ENCODE peak calls at places on chromosomes 7 and 10, in seven cellular contexts. D, G, V, K, B, Y and R are unnamed samples.

GRCh38 chr10:21084700-21085099 is 187.6 kb upstream of the NEBL start:
- DNase-seq in D (no peak), G (peak), V (no peak), K (no peak), B (no peak), Y (no peak), R (no peak)

GRCh38 chr7:77427996-77428603 is 12.0 kb upstream of the GSAP start:
- DNase-seq in D (no peak), G (peak), V (no peak), K (no peak), B (peak), Y (no peak), R (no peak)

GRCh38 chr10:77195101-77195500 is 442.5 kb downstream of the KCNMA1 start:
- DNase-seq in D (no peak), G (no peak), V (no peak), K (no peak), B (peak), Y (no peak), R (no peak)

GRCh38 chr7:34016876-34017275 is 111.5 kb downstream of the BMPER start:
- DNase-seq in D (no peak), G (no peak), V (no peak), K (no peak), B (no peak), Y (no peak), R (no peak)

GRCh38 chr7:13144622-13145021 is 457.2 kb downstream of the ARL4A start:
- DNase-seq in D (no peak), G (no peak), V (no peak), K (no peak), B (peak), Y (no peak), R (no peak)

GRCh38 chr10:77837925-77838595 is 88.5 kb downstream of the DLG5 start:
- DNase-seq in D (no peak), G (peak), V (no peak), K (no peak), B (no peak), Y (no peak), R (no peak)

GRCh38 chr7:88233828-88234227 is 14.0 kb upstream of the SRI start:
- DNase-seq in D (no peak), G (no peak), V (no peak), K (no peak), B (no peak), Y (no peak), R (no peak)

GRCh38 chr7:38291117-38291647 is 17.7 kb upstream of the TARP start:
- DNase-seq in D (no peak), G (no peak), V (no peak), K (no peak), B (no peak), Y (no peak), R (no peak)

GRCh38 chr7:90877201-90877600 is 281.1 kb downstream of the CDK14 start:
- DNase-seq in D (no peak), G (no peak), V (no peak), K (no peak), B (no peak), Y (no peak), R (no peak)

GRCh38 chr10:79025113-79025832 is 43.5 kb upstream of the ZMIZ1 start:
- DNase-seq in D (peak), G (no peak), V (no peak), K (no peak), B (no peak), Y (no peak), R (no peak)

GRCh38 chr10:12707461-12708185 is 293.9 kb downstream of the CCDC3 start:
- DNase-seq in D (no peak), G (peak), V (no peak), K (peak), B (peak), Y (peak), R (no peak)

GRCh38 chr10:124878457-124878739 is 63.5 kb upstream of the ZRANB1 start:
- DNase-seq in D (no peak), G (no peak), V (no peak), K (no peak), B (no peak), Y (no peak), R (no peak)

GRCh38 chr10:3197354-3198003 is 24.9 kb upstream of the PITRM1 start:
- DNase-seq in D (no peak), G (peak), V (no peak), K (peak), B (peak), Y (peak), R (peak)
- H3K27ac ChIP-seq in D (no peak), G (no peak), V (no peak), K (no peak), B (peak), Y (no peak), R (no peak)

GRCh38 chr10:132422931-132423813 is 26.2 kb downstream of the PWWP2B start:
- DNase-seq in D (no peak), G (no peak), V (no peak), K (no peak), B (no peak), Y (no peak), R (no peak)
- H3K27ac ChIP-seq in D (peak), G (no peak), V (peak), K (peak), B (no peak), Y (no peak), R (peak)

GRCh38 chr10:126661841-126662520 is 8.5 kb downstream of the C10orf90 start:
- DNase-seq in D (no peak), G (no peak), V (no peak), K (no peak), B (peak), Y (no peak), R (no peak)
- H3K27ac ChIP-seq in D (no peak), G (no peak), V (no peak), K (no peak), B (peak), Y (no peak), R (peak)

GRCh38 chr7:138317044-138317596 is 142.9 kb upstream of the TRIM24 start:
- DNase-seq in D (no peak), G (no peak), V (no peak), K (no peak), B (no peak), Y (no peak), R (no peak)

GRCh38 chr7:138308116-138308515 is 151.9 kb upstream of the TRIM24 start:
- DNase-seq in D (no peak), G (no peak), V (no peak), K (no peak), B (no peak), Y (no peak), R (no peak)

GRCh38 chr7:138309186-138309585 is 150.9 kb upstream of the TRIM24 start:
- DNase-seq in D (no peak), G (no peak), V (no peak), K (no peak), B (no peak), Y (no peak), R (no peak)

GRCh38 chr7:138316421-138317043 is 143.5 kb upstream of the TRIM24 start:
- DNase-seq in D (no peak), G (no peak), V (no peak), K (no peak), B (no peak), Y (no peak), R (no peak)

DNA sequence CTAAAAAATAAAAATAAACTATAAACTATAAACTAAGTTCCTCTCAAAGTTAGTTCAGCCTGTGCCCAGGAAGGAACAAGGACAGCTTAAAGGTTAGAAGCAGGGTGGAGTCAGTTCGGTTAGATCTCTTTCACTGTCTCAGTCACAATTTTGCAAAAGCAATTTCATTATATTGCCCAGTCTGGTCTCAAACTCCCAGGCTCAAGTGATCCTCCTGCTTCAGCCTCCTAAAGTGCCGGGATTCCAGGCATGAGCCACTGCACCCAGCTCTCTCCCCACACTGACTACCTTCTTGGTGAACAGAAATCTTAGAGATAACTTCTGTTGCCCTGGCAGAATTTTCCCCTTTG is 146.3 kb upstream of the TRIM24 start:
- DNase-seq in D (no peak), G (no peak), V (no peak), K (no peak), B (no peak), Y (no peak), R (no peak)
- H3K27ac ChIP-seq in D (no peak), G (no peak), V (no peak), K (no peak), B (no peak), Y (no peak), R (no peak)

GRCh38 chr7:44085549-44085948 is 3.2 kb upstream of the POLM start:
- DNase-seq in D (no peak), G (no peak), V (no peak), K (no peak), B (no peak), Y (no peak), R (no peak)

GRCh38 chr7:44087914-44088838 is 5.8 kb upstream of the POLM start:
- DNase-seq in D (no peak), G (peak), V (no peak), K (peak), B (peak), Y (peak), R (peak)

GRCh38 chr7:44084695-44085094 is 2.4 kb upstream of the POLM start:
- DNase-seq in D (no peak), G (no peak), V (no peak), K (no peak), B (no peak), Y (no peak), R (no peak)

GRCh38 chr7:44083796-44084195 is 1.5 kb upstream of the POLM start:
- DNase-seq in D (no peak), G (no peak), V (no peak), K (no peak), B (no peak), Y (no peak), R (no peak)

GRCh38 chr7:44086627-44087026 is 4.3 kb upstream of the POLM start:
- DNase-seq in D (no peak), G (no peak), V (no peak), K (no peak), B (no peak), Y (no peak), R (no peak)
- H3K27ac ChIP-seq in D (no peak), G (peak), V (peak), K (peak), B (no peak), Y (no peak), R (no peak)

DNA sequence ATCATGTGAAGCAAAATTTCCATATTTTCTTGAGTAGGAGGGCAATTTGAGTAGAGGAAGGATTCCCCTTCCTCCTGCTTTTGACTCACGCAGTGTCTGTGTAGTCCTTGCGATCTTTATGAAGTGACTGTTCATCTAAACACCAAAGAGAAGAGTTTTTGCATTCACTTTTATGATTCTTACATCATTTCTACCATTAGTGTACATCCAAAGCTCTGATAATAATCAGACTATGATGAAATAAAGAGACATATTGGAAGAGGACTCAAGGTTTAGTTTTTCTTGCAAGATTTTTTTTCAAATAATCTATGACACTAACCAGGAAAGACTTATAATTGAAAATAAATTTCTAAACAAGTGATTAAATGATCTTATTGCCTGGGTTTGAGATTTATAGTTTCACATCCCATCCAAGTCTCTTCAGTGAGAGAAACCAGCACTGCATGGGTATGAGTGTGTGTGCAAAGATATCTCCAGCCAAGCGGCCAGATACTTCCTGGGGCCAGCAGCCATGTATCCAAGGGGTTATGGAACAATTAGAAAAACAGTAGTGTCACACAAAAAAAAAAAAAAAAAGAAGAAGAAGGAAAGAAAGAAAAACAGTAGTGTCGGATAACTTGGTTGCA is 2.0 kb upstream of the ACTA2 start:
- DNase-seq in D (no peak), G (no peak), V (no peak), K (no peak), B (no peak), Y (no peak), R (no peak)
- H3K27ac ChIP-seq in D (no peak), G (no peak), V (peak), K (no peak), B (no peak), Y (no peak), R (no peak)

GRCh38 chr7:129946282-129946681 is 6.5 kb downstream of the UBE2H start:
- DNase-seq in D (no peak), G (no peak), V (no peak), K (no peak), B (no peak), Y (no peak), R (no peak)

GRCh38 chr7:129948338-129948737 is 4.4 kb downstream of the UBE2H start:
- DNase-seq in D (no peak), G (no peak), V (no peak), K (no peak), B (no peak), Y (no peak), R (no peak)

GRCh38 chr7:129948877-129949291 is 3.9 kb downstream of the UBE2H start:
- DNase-seq in D (peak), G (peak), V (peak), K (peak), B (peak), Y (peak), R (peak)

GRCh38 chr7:129947001-129947400 is 5.8 kb downstream of the UBE2H start:
- DNase-seq in D (no peak), G (no peak), V (no peak), K (no peak), B (no peak), Y (no peak), R (no peak)

DNA sequence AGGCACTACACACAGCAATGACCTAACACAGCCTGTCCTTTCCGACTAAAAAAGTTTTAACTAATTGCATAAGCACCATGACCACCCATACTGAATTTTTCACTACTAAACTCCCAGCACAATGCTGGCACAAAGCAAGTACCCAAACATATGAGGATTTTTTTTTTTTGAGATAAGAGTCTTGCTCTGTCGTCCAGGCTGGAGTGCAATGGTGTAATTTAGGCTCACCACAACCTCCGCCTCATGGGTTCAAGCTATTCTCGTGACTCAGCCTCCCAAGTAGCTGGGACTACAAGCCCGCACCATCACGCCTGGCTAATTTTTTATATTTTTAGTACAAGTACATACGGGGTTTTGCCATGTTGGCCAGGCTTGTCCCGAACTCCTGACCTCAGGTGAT is 5.1 kb downstream of the UBE2H start:
- DNase-seq in D (no peak), G (no peak), V (no peak), K (peak), B (peak), Y (no peak), R (no peak)
- H3K27ac ChIP-seq in D (no peak), G (peak), V (peak), K (no peak), B (peak), Y (no peak), R (no peak)